ENCODE peak calls at places on chromosomes 1 and 21, in four cellular contexts. C is putamen, B is fibroblast of villous mesenchyme, N is Right ventricle myocardium superior. H is an unnamed sample.
A peak's percentile ranks its signal among the peaks of the same experiment; 100 is the strongest.

GRCh38 chr1:178543291-178543609 is 30.3 kb downstream of the TEX35 start:
- DNase-seq in B (no peak), N (no peak), C (no peak), H (peak; percentile 87)

GRCh38 chr1:115976900-115977480 is 677 bp downstream of the SLC22A15 start:
- DNase-seq in N (no peak), B (peak; percentile 3), C (peak; percentile 60), H (no peak)

GRCh38 chr1:59827055-59827643 is 12.4 kb downstream of the HOOK1 start:
- DNase-seq in C (no peak), N (no peak), B (peak; percentile 1), H (no peak)

GRCh38 chr1:114219247-114219872 is 65.7 kb upstream of the SYT6 start:
- DNase-seq in C (no peak), B (peak; percentile 26), N (no peak), H (peak; percentile 52)

GRCh38 chr1:54287176-54287650 is 87.2 kb downstream of the MRPL37 start:
- DNase-seq in C (no peak), N (peak; percentile 79), B (peak; percentile 80), H (peak; percentile 78)

GRCh38 chr1:245751671-245752070 is 596.9 kb downstream of the KIF26B start:
- DNase-seq in C (no peak), N (no peak), B (peak; percentile 40), H (peak; percentile 49)

GRCh38 chr1:31683997-31684396 is 19.8 kb downstream of the COL16A1 start:
- DNase-seq in B (no peak), C (no peak), N (no peak), H (peak; percentile 31)

GRCh38 chr1:42669936-42670335 is 11.7 kb downstream of the PPIH start:
- DNase-seq in N (no peak), C (no peak), B (no peak), H (no peak)

GRCh38 chr1:233217832-233218231 is 77.7 kb downstream of the PCNX2 start:
- DNase-seq in N (no peak), C (no peak), B (no peak), H (no peak)

GRCh38 chr21:43902441-43902840 is 37.4 kb downstream of the AGPAT3 start:
- DNase-seq in N (no peak), B (peak; percentile 73), C (no peak), H (peak; percentile 71)

GRCh38 chr1:60470231-60470630 is 396.7 kb upstream of the C1orf87 start:
- DNase-seq in B (no peak), C (no peak), N (no peak), H (no peak)

H was measured in NCI-H82.